ENCODE peak calls at places on chromosome 18, in four cellular contexts. B, U, N and F are unnamed samples.

GRCh38 chr18:7158201-7158600 is 40.6 kb upstream of the LAMA1 start:
- DNase-seq in B (no peak), U (no peak), N (peak; percentile 84), F (no peak)

GRCh38 chr18:42131044-42131939 is 176.3 kb downstream of the PIK3C3 start:
- DNase-seq in B (no peak), U (no peak), N (no peak), F (no peak)

GRCh38 chr18:58493516-58494253 is 135.2 kb downstream of the ALPK2 start:
- DNase-seq in B (peak; percentile 88), U (peak; percentile 55), N (peak; percentile 87), F (peak; percentile 25)

GRCh38 chr18:51091270-51091669 is 61.3 kb downstream of the SMAD4 start:
- DNase-seq in B (no peak), U (no peak), N (no peak), F (no peak)

GRCh38 chr18:77366067-77366724 is 116.5 kb downstream of the GALR1 start:
- DNase-seq in B (no peak), U (no peak), N (no peak), F (no peak)

GRCh38 chr18:31555971-31556747 is 35.5 kb upstream of the TTR start:
- DNase-seq in B (peak; percentile 78), U (peak; percentile 25), N (peak; percentile 86), F (peak; percentile 41)

GRCh38 chr18:22681912-22682311 is 251.2 kb upstream of the RBBP8 start:
- DNase-seq in B (no peak), U (no peak), N (no peak), F (no peak)

GRCh38 chr18:72128649-72129048 is 415.5 kb downstream of the CBLN2 start:
- DNase-seq in B (peak; percentile 6), U (no peak), N (peak; percentile 1), F (no peak)

GRCh38 chr18:3248062-3248669 is 565 bp downstream of the MYL12A start:
- DNase-seq in B (peak; percentile 61), U (no peak), N (peak; percentile 61), F (no peak)

GRCh38 chr18:28065031-28065792 is 111.7 kb downstream of the CDH2 start:
- DNase-seq in B (no peak), U (peak; percentile 16), N (peak; percentile 98), F (no peak)

GRCh38 chr18:9453273-9453672 is 22.0 kb upstream of the RALBP1 start:
- DNase-seq in B (no peak), U (no peak), N (peak; percentile 66), F (no peak)

GRCh38 chr18:80105369-80106167 is 3.5 kb upstream of the ADNP2 start:
- DNase-seq in B (no peak), U (no peak), N (no peak), F (no peak)

GRCh38 chr18:57376503-57376902 is 24.1 kb downstream of the ST8SIA3 start:
- DNase-seq in B (no peak), U (no peak), N (no peak), F (no peak)

GRCh38 chr18:58255701-58256311 is 211.8 kb downstream of the NEDD4L start:
- DNase-seq in B (no peak), U (no peak), N (no peak), F (no peak)

GRCh38 chr18:46723856-46724415 is 32.9 kb downstream of the ST8SIA5 start:
- DNase-seq in B (no peak), U (no peak), N (no peak), F (no peak)

GRCh38 chr18:50492061-50492460 is 67.8 kb upstream of the MAPK4 start:
- DNase-seq in B (peak; percentile 20), U (no peak), N (no peak), F (no peak)

GRCh38 chr18:24181806-24182205 is 42.9 kb downstream of the CABYR start:
- DNase-seq in B (no peak), U (no peak), N (peak; percentile 17), F (no peak)

GRCh38 chr18:12659904-12660605 is 2.1 kb upstream of the SPIRE1 start:
- DNase-seq in B (peak; percentile 74), U (peak; percentile 31), N (peak; percentile 81), F (no peak)

GRCh38 chr18:22930089-22930713 is 2.9 kb upstream of the RBBP8 start:
- DNase-seq in B (peak; percentile 90), U (peak; percentile 46), N (peak; percentile 79), F (no peak)

GRCh38 chr18:61600422-61600821 is 267.2 kb downstream of the CDH20 start:
- DNase-seq in B (no peak), U (no peak), N (no peak), F (no peak)

GRCh38 chr18:61595615-61596014 is 262.4 kb downstream of the CDH20 start:
- DNase-seq in B (no peak), U (no peak), N (no peak), F (no peak)

GRCh38 chr18:61597321-61597720 is 264.1 kb downstream of the CDH20 start:
- DNase-seq in B (no peak), U (no peak), N (no peak), F (no peak)

GRCh38 chr18:61591200-61591719 is 258.0 kb downstream of the CDH20 start:
- DNase-seq in B (no peak), U (no peak), N (no peak), F (no peak)

GRCh38 chr18:61596296-61596695 is 263.1 kb downstream of the CDH20 start:
- DNase-seq in B (no peak), U (no peak), N (peak; percentile 59), F (no peak)
- H3K4me3 ChIP-seq in B (no peak overlapping the region), U (no peak overlapping the region), N (no peak overlapping the region), F (no peak overlapping the region)

GRCh38 chr18:59579509-59579908 is 117.7 kb downstream of the CCBE1 start:
- DNase-seq in B (no peak), U (no peak), N (no peak), F (no peak)

DNA sequence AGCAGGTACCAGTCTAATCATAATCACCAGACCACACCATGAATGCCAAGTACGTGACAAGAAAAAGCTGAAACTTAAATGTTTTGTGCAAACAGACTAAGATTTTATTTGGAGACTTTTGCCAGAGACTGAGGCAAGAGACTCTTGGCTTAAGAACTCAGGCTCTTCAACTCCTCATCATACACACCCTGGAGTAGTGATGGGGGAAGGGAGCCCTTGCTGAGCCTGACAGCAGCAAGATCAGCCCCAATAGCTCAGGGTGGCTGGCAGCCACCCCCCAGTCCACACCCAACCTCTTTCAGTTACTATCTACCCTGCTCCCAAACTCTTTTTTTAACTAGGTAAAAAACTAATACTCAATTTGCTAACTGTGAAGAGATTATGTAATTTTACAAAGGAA is 114.8 kb downstream of the CCBE1 start:
- DNase-seq in B (no peak), U (no peak), N (no peak), F (no peak)
- TF ChIP-seq CTCF in B (no peak), U (no peak), N (no peak), F (no peak)

DNA sequence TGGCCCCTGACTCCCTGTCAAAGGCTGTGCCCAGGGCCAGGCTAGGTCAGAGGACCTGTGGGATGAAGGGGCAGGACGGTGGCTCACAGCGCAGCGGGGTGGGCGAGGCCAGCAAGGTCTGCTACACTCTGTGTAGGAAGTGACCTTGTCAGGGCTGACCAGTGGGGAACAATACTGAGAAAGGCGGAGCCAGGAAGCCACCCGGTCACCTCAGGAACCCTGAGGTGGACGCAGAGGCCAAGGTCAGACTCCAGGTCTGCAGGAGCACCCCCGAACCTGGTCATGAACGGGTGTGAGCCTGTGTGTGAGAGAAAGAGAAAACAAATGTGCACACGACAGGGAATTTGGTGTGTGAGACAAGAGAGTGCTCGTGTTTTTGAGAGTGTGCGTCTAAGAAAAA is 72.3 kb downstream of the SMAD7 start:
- DNase-seq in B (no peak), U (no peak), N (no peak), F (no peak)
- H3K4me3 ChIP-seq in B (no peak overlapping the region), U (no peak overlapping the region), N (no peak overlapping the region), F (no peak overlapping the region)

GRCh38 chr18:658947-659533 is 1.6 kb downstream of the TYMS start:
- DNase-seq in B (no peak), U (no peak), N (no peak), F (no peak)

GRCh38 chr18:659597-659996 is 2.1 kb downstream of the TYMS start:
- DNase-seq in B (no peak), U (no peak), N (no peak), F (no peak)

GRCh38 chr18:657998-658946 is 819 bp downstream of the TYMS start:
- DNase-seq in B (peak; percentile 96), U (peak; percentile 77), N (peak; percentile 88), F (peak; percentile 39)

GRCh38 chr18:655445-655844 is 2.0 kb upstream of the TYMS start:
- DNase-seq in B (no peak), U (no peak), N (no peak), F (no peak)

GRCh38 chr18:657311-657997 is at the start of gene TYMS:
- DNase-seq in B (peak; percentile 90), U (peak; percentile 81), N (peak; percentile 53), F (peak; percentile 19)
- TF ChIP-seq CTCF in B (no peak), U (no peak), N (no peak), F (no peak)

GRCh38 chr18:37252342-37252741 is 313.3 kb downstream of the CELF4 start:
- DNase-seq in B (no peak), U (no peak), N (no peak), F (no peak)

GRCh38 chr18:37252854-37253396 is 312.7 kb downstream of the CELF4 start:
- DNase-seq in B (peak; percentile 35), U (no peak), N (no peak), F (no peak)

GRCh38 chr18:37254973-37255372 is 310.6 kb downstream of the CELF4 start:
- DNase-seq in B (no peak), U (no peak), N (no peak), F (no peak)

GRCh38 chr18:37253424-37254255 is 312.0 kb downstream of the CELF4 start:
- DNase-seq in B (peak; percentile 85), U (peak; percentile 21), N (no peak), F (no peak)

GRCh38 chr18:37254256-37254880 is 311.2 kb downstream of the CELF4 start:
- DNase-seq in B (peak; percentile 28), U (no peak), N (no peak), F (no peak)
- H3K4me3 ChIP-seq in B (peak overlapping the region; percentile 74), U (peak overlapping the region; percentile 66), N (no peak overlapping the region), F (peak overlapping the region; percentile 47)